ENCODE peak calls at places on chromosomes 12 and 14, in ten cellular contexts. G is lung; L is coronary artery; K is colonic mucosa; H is B cell; I is lower lobe of right lung; F is choroid plexus epithelial cell; Y is heart left ventricle; B is GM23338; D is CD8-positive, alpha-beta T cell. X is an unnamed sample.
A peak's percentile ranks its signal among the peaks of the same experiment; 100 is the strongest.

GRCh38 chr14:30907659-30908057 is 33.3 kb downstream of the COCH start:
- DNase-seq in G (no peak), Y (no peak), L (no peak), F (no peak), I (no peak), B (no peak), K (no peak), D (no peak), H (no peak), X (no peak)

GRCh38 chr12:66409195-66409871 is 107.0 kb downstream of the HELB start:
- DNase-seq in K (peak; percentile 33), D (peak; percentile 52), H (peak; percentile 41), B (peak; percentile 84), Y (no peak), I (no peak), G (no peak), L (no peak), F (peak; percentile 87), X (no peak)

GRCh38 chr14:103801459-103801858 is 45.9 kb downstream of the PPP1R13B start:
- DNase-seq in B (peak; percentile 29), I (no peak), D (no peak), F (peak; percentile 71), H (no peak), L (no peak), G (peak; percentile 34), K (no peak), Y (no peak), X (no peak)

GRCh38 chr12:48197549-48197966 is 5.5 kb downstream of the OR10AD1 start:
- DNase-seq in H (peak; percentile 48), Y (no peak), G (no peak), D (no peak), L (no peak), B (peak; percentile 50), I (no peak), K (peak; percentile 52), F (peak; percentile 69), X (no peak)

GRCh38 chr12:110600254-110600653 is 13.7 kb upstream of the TCTN1 start:
- DNase-seq in I (no peak), Y (no peak), G (no peak), L (no peak), B (peak; percentile 58), K (no peak), F (peak; percentile 80), D (no peak), H (peak; percentile 61), X (no peak)

GRCh38 chr14:67729072-67729561 is 27.4 kb downstream of the RDH12 start:
- DNase-seq in L (no peak), Y (no peak), F (peak; percentile 12), D (no peak), K (peak; percentile 75), B (peak; percentile 87), H (no peak), I (peak; percentile 57), G (peak; percentile 57), X (peak; percentile 32)

GRCh38 chr14:61598980-61599379 is 96.3 kb upstream of the HIF1A start:
- DNase-seq in K (no peak), G (no peak), D (no peak), F (peak; percentile 39), I (no peak), B (no peak), H (peak; percentile 11), L (no peak), Y (peak; percentile 49), X (no peak)

GRCh38 chr14:38409081-38409705 is 153.3 kb upstream of the CLEC14A start:
- DNase-seq in K (no peak), H (no peak), L (no peak), G (no peak), I (no peak), B (no peak), F (peak; percentile 56), Y (no peak), D (no peak), X (no peak)

GRCh38 chr12:101880769-101881168 is 3.4 kb downstream of the DRAM1 start:
- DNase-seq in L (no peak), B (no peak), K (no peak), G (no peak), F (no peak), D (no peak), I (no peak), H (no peak), Y (no peak), X (no peak)

GRCh38 chr12:101875112-101875961 is 2.0 kb upstream of the DRAM1 start:
- DNase-seq in H (no peak), G (no peak), D (no peak), L (no peak), B (no peak), Y (no peak), F (peak; percentile 51), I (no peak), K (no peak), X (no peak)

GRCh38 chr12:101881228-101881627 is 3.8 kb downstream of the DRAM1 start:
- DNase-seq in L (no peak), F (no peak), I (no peak), H (no peak), G (no peak), Y (no peak), B (no peak), K (no peak), D (no peak), X (no peak)

GRCh38 chr12:101877816-101878811 is 734 bp downstream of the DRAM1 start:
- DNase-seq in L (peak; percentile 80), B (peak; percentile 45), D (no peak), Y (peak; percentile 17), I (no peak), K (peak; percentile 36), G (peak; percentile 30), H (peak; percentile 33), F (peak; percentile 23), X (peak; percentile 13)

DNA sequence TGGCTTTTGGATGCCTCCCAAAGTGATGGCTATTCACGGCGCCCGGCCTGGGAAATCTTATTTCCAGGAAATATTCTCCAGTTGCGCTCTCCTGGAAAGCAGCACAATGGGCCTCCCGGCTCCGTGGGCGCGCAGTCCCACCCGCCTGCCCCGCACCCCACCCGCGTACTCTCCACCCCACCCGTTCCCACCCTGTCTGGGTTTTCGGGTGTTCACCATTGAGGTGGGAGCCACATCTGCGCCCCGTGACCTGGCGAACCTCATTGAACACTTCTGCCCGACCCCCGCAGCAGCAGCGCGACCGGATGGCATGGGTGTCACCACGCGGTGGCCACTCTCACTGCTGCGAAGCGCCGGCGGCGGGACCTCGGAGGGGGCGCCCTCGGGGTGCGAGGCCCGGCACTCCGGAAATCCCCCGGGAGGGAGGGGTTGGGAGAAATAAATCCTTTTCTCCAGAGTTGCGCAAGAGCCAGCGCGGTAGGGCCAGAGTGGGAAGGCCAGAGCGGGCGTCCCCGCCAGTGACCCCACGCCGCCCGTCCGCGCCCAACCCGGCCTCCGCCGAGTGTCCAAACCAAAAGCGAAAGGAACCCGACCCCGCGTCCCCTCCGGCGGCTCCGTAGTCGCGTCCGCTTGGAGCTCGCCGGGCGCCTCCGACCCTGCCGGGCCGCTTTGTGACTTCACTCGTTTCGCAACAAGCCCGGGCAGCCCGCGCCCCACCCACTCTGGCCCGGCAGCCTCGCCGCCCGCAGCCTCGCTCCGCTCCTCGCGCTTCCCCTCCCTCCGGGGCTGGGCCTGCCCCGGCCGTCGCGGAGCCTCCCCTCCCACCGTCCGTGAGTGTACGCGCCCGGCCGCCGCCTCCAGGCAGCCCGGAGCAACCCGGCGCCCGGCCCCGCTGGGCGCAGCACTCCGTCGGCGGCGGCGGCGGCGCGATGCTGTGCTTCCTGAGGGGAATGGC is at the start of gene DRAM1:
- DNase-seq in G (peak; percentile 94), L (peak; percentile 93), H (peak; percentile 91), K (peak; percentile 91), Y (peak; percentile 89), B (peak; percentile 90), D (peak; percentile 79), I (peak; percentile 97), F (peak; percentile 95), X (peak; percentile 69)
- TF ChIP-seq CTCF in G (peak; percentile 14), L (no peak), H (peak; percentile 25), K (no peak), Y (no peak), B (no peak), D (no peak), I (no peak), F (no peak), X (peak; percentile 31)

DNA sequence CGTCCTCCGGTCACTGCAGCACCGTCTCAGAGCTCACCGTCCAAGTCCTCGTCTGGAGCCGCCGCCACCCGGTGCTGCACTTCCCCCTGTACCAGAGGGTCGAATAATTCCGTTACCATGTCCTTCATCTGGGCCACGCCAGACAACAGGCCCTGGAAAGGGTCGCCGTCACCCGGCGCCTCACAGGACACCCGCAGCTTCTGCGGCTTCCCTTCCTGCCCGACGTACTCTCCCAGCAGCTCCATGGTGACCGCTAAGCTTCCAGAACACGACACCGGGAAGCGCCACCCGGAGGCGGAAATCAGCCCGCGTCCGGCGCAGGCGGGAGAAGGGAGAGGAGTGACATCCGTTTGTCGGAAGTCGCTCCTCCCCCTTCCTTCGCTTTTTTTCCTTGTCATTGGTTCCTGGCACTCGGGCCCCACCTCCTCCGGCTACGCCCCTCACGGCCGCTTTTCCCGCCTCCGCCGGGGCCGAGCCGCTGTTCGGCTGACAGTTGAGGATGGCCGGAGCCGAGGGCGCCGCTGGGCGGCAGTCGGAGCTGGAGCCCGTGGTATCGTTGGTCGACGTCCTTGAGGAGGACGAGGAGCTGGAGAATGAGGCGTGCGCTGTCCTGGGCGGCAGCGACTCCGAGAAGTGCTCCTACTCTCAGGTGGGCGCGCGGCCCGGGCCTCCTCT is at the start of the genes GON7 and UBR7:
- DNase-seq in F (peak; percentile 97), B (peak; percentile 99), Y (peak; percentile 96), D (peak; percentile 88), H (peak; percentile 87), I (peak; percentile 94), G (peak; percentile 97), L (peak; percentile 97), K (peak; percentile 98), X (peak; percentile 95)
- TF ChIP-seq CTCF in F (peak; percentile 39), B (peak; percentile 39), Y (peak; percentile 19), D (no peak), H (peak; percentile 21), I (peak; percentile 48), G (peak; percentile 14), L (no peak), K (no peak), X (no peak)

GRCh38 chr12:6872073-6873048 is 742 bp downstream of the SPSB2 start:
- DNase-seq in I (peak; percentile 90), K (peak; percentile 93), B (peak; percentile 90), G (peak; percentile 82), D (peak; percentile 91), F (peak; percentile 77), H (peak; percentile 91), Y (peak; percentile 85), L (peak; percentile 89), X (peak; percentile 98)
- TF ChIP-seq CTCF in I (peak; percentile 97), K (peak; percentile 99), B (peak; percentile 97), G (peak; percentile 92), D (peak; percentile 91), F (peak; percentile 92), H (peak; percentile 89), Y (peak; percentile 93), L (peak; percentile 92), X (peak; percentile 100)

GRCh38 chr12:120278137-120279069 is 12.9 kb upstream of the PXN start:
- DNase-seq in G (no peak), K (no peak), Y (no peak), B (no peak), F (no peak), H (no peak), D (no peak), I (no peak), L (no peak), X (no peak)

GRCh38 chr12:120286768-120287490 is 4.8 kb downstream of the RNU4-2 start:
- DNase-seq in B (peak; percentile 27), H (no peak), Y (no peak), L (no peak), F (no peak), I (no peak), G (no peak), K (no peak), D (no peak), X (no peak)

GRCh38 chr12:120283318-120283717 is 8.4 kb downstream of the RNU4-2 start:
- DNase-seq in H (no peak), L (no peak), I (no peak), G (no peak), D (no peak), Y (no peak), B (peak; percentile 70), F (no peak), K (no peak), X (no peak)

GRCh38 chr12:120287491-120287890 is 4.2 kb downstream of the RNU4-2 start:
- DNase-seq in I (no peak), H (no peak), G (no peak), F (no peak), Y (no peak), D (no peak), B (no peak), K (no peak), L (no peak), X (no peak)

GRCh38 chr12:120282229-120282628 is 9.5 kb downstream of the RNU4-2 start:
- DNase-seq in D (no peak), B (peak; percentile 33), K (no peak), L (no peak), F (no peak), G (no peak), I (no peak), H (no peak), Y (no peak), X (no peak)
- TF ChIP-seq CTCF in D (no peak), B (no peak), K (no peak), L (no peak), F (no peak), G (no peak), I (no peak), H (no peak), Y (no peak), X (no peak)